ENCODE peak calls at places on chromosomes 7 and 10, in four cellular contexts. X is psoas muscle, G is ovary, D is neural progenitor cell. E is an unnamed sample.
A peak's percentile ranks its signal among the peaks of the same experiment; 100 is the strongest.

GRCh38 chr10:6045600-6046457 is 16.3 kb downstream of the IL2RA start:
- DNase-seq in X (no peak), G (no peak), D (no peak), E (no peak)

GRCh38 chr10:122044045-122044661 is 55.2 kb downstream of the TACC2 start:
- DNase-seq in X (peak; percentile 48), G (no peak), D (peak; percentile 57), E (peak; percentile 43)

GRCh38 chr7:46283852-46284251 is 362.8 kb upstream of the IGFBP3 start:
- DNase-seq in X (peak; percentile 25), G (no peak), D (no peak), E (no peak)

GRCh38 chr10:49135575-49136313 is 1.9 kb upstream of the FAM170B start:
- DNase-seq in X (no peak), G (no peak), D (no peak), E (no peak)

GRCh38 chr10:73998623-73999622 is 1.0 kb downstream of the VCL start:
- DNase-seq in X (peak; percentile 62), G (peak; percentile 71), D (peak; percentile 81), E (peak; percentile 85)

GRCh38 chr7:69365588-69366241 is 232.6 kb upstream of the AUTS2 start:
- DNase-seq in X (no peak), G (no peak), D (no peak), E (no peak)

GRCh38 chr7:45654341-45654740 is 80.2 kb downstream of the ADCY1 start:
- DNase-seq in X (no peak), G (no peak), D (no peak), E (peak; percentile 25)

GRCh38 chr7:3106353-3106752 is 62.7 kb upstream of the CARD11 start:
- DNase-seq in X (no peak), G (no peak), D (no peak), E (no peak)

GRCh38 chr7:117169907-117170306 is 153.0 kb downstream of the WNT2 start:
- DNase-seq in X (no peak), G (no peak), D (no peak), E (no peak)

GRCh38 chr7:94761451-94761850 is 105.5 kb upstream of the SGCE start:
- DNase-seq in X (no peak), G (no peak), D (no peak), E (no peak)

GRCh38 chr10:103816431-103816830 is 38.9 kb downstream of the SH3PXD2A start:
- DNase-seq in X (no peak), G (no peak), D (no peak), E (no peak)

GRCh38 chr10:133326745-133327650 is 9.7 kb downstream of the CALY start:
- DNase-seq in X (no peak), G (no peak), D (no peak), E (no peak)

GRCh38 chr10:121416071-121416470 is 182.2 kb downstream of the FGFR2 start:
- DNase-seq in X (no peak), G (no peak), D (no peak), E (no peak)

GRCh38 chr7:28748934-28749584 is 209.1 kb downstream of the TRIL start:
- DNase-seq in X (peak; percentile 63), G (no peak), D (no peak), E (no peak)

GRCh38 chr7:144820557-144820956 is 15.3 kb downstream of the TPK1 start:
- DNase-seq in X (no peak), G (no peak), D (no peak), E (no peak)

GRCh38 chr7:51249187-51249945 is 67.2 kb downstream of the COBL start:
- DNase-seq in X (no peak), G (no peak), D (no peak), E (no peak)

GRCh38 chr7:28926871-28927597 is 31.1 kb downstream of the TRIL start:
- DNase-seq in X (peak; percentile 66), G (peak; percentile 67), D (peak; percentile 90), E (peak; percentile 78)

GRCh38 chr10:44975487-44976331 is 2.9 kb downstream of the DEPP1 start:
- DNase-seq in X (no peak), G (peak; percentile 61), D (peak; percentile 42), E (peak; percentile 79)

GRCh38 chr10:57249615-57250281 is 888.7 kb upstream of the ZWINT start:
- DNase-seq in X (no peak), G (no peak), D (no peak), E (no peak)

GRCh38 chr10:28445511-28445910 is 87.4 kb upstream of the WAC start:
- DNase-seq in X (no peak), G (no peak), D (peak; percentile 41), E (no peak)

GRCh38 chr10:29736325-29737208 is 101.8 kb upstream of the SVIL start:
- DNase-seq in X (peak; percentile 75), G (peak; percentile 83), D (peak; percentile 84), E (peak; percentile 88)

GRCh38 chr7:17781491-17782215 is 158.6 kb downstream of the SNX13 start:
- DNase-seq in X (no peak), G (no peak), D (no peak), E (no peak)

GRCh38 chr10:45375716-45376231 is 1.8 kb downstream of the ALOX5 start:
- DNase-seq in X (no peak), G (no peak), D (no peak), E (no peak)

GRCh38 chr10:55629792-55630490 is 731.1 kb downstream of the ZWINT start:
- DNase-seq in X (peak; percentile 18), G (no peak), D (peak; percentile 75), E (no peak)

GRCh38 chr10:124320778-124321432 is 97.8 kb downstream of the OAT start:
- DNase-seq in X (no peak), G (no peak), D (peak; percentile 11), E (no peak)

GRCh38 chr10:99507265-99507664 is 25.5 kb upstream of the NKX2-3 start:
- DNase-seq in X (no peak), G (no peak), D (no peak), E (no peak)

GRCh38 chr10:99506416-99506815 is 26.3 kb upstream of the NKX2-3 start:
- DNase-seq in X (no peak), G (no peak), D (no peak), E (no peak)
- H3K27me3 ChIP-seq in X (peaks cover 42% of the 10 kb centered on the region), G (no peaks in the 10 kb centered on the region), D (peaks cover 100% of the 10 kb centered on the region), E (peaks cover 23% of the 10 kb centered on the region)

GRCh38 chr7:1595636-1596035 is 25.8 kb upstream of the PSMG3 start:
- DNase-seq in X (no peak), G (no peak), D (no peak), E (no peak)
- H3K27me3 ChIP-seq in X (peaks cover 46% of the 10 kb centered on the region), G (no peaks in the 10 kb centered on the region), D (no peaks in the 10 kb centered on the region), E (no peaks in the 10 kb centered on the region)

GRCh38 chr7:35529713-35530112 is 165.2 kb downstream of the HERPUD2 start:
- DNase-seq in X (no peak), G (no peak), D (no peak), E (no peak)
- H3K27me3 ChIP-seq in X (peaks cover 7% of the 10 kb centered on the region), G (no peaks in the 10 kb centered on the region), D (no peaks in the 10 kb centered on the region), E (no peaks in the 10 kb centered on the region)

GRCh38 chr7:91352091-91352490 is 87.9 kb downstream of the FZD1 start:
- DNase-seq in X (no peak), G (no peak), D (peak; percentile 60), E (no peak)
- H3K27me3 ChIP-seq in X (no peaks in the 10 kb centered on the region), G (no peaks in the 10 kb centered on the region), D (peaks cover 18% of the 10 kb centered on the region), E (no peaks in the 10 kb centered on the region)

DNA sequence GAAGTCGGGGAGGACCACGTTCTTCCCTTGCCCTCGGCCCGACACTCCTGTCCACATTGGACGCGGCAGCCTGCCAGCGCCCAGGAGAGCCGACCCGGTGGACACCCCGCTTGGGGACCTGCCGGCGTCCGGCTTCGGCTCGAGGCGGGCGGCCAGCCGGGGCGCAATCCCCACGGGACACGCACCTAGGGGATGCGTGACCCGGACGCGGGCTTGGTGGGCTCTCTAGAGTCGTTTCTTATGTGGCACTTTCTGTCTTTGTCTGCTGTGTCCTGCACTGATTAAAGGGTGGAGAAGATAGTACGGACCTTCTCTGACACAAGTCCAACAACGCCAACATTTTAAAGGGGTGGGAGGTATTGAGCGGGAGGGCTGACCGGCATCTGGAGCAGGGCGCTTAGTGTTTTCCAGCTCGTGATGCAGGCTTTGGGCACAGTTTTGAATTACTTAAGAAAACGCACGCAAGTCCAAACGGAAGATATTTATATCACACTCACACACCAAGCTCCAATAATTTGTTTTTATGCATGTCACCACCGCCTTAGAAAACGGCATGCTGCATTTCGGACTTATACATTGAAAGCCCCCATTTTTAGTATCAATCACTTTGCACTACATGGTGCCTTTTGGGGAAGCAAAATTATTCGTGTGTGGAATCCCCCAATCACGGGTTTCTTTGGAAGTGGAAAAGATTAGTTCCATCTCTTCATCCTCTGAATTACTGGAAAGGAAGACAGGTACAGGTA is 3.9 kb upstream of the SPAG6 start:
- DNase-seq in X (no peak), G (no peak), D (no peak), E (no peak)
- H3K27me3 ChIP-seq in X (peaks cover 88% of the 10 kb centered on the region), G (peaks cover 12% of the 10 kb centered on the region), D (peaks cover 100% of the 10 kb centered on the region), E (peaks cover 16% of the 10 kb centered on the region)

GRCh38 chr7:140182917-140183316 is 6.1 kb upstream of the KDM7A start:
- DNase-seq in X (no peak), G (no peak), D (no peak), E (no peak)
- H3K27me3 ChIP-seq in X (peaks cover 17% of the 10 kb centered on the region), G (no peaks in the 10 kb centered on the region), D (peaks cover 48% of the 10 kb centered on the region), E (peaks cover 15% of the 10 kb centered on the region)

GRCh38 chr7:23471090-23471859 is 984 bp upstream of the IGF2BP3 start:
- DNase-seq in X (no peak), G (no peak), D (peak; percentile 97), E (no peak)

GRCh38 chr7:23468721-23469149 is 1.6 kb downstream of the IGF2BP3 start:
- DNase-seq in X (no peak), G (no peak), D (peak; percentile 48), E (no peak)

GRCh38 chr7:23470290-23471089 is at the start of gene IGF2BP3:
- DNase-seq in X (no peak), G (no peak), D (peak; percentile 97), E (no peak)

GRCh38 chr7:23469150-23469960 is 936 bp downstream of the IGF2BP3 start:
- DNase-seq in X (no peak), G (no peak), D (peak; percentile 52), E (no peak)

DNA sequence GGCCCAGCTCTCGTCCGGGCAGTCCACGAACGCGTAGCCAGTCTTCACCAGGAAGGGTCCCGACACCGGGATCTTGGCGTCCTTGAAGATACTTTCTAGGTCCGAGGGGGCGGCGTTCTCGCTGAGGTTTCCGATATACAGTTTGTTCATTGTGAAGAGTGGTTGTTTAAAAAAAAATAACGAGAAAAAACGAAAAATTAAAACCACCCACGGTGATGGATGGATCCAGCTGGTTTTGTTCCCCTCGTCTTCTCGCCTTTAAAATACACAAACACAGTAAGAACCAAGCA is 385 bp downstream of the IGF2BP3 start:
- DNase-seq in X (no peak), G (no peak), D (peak; percentile 52), E (no peak)
- H3K27me3 ChIP-seq in X (peaks cover 99% of the 10 kb centered on the region), G (peaks cover 20% of the 10 kb centered on the region), D (no peaks in the 10 kb centered on the region), E (peaks cover 100% of the 10 kb centered on the region)

GRCh38 chr10:101569838-101570763 is 18.0 kb downstream of the POLL start:
- DNase-seq in X (peak; percentile 80), G (peak; percentile 85), D (peak; percentile 89), E (peak; percentile 81)
- H3K27me3 ChIP-seq in X (peaks cover 46% of the 10 kb centered on the region), G (peaks cover 3% of the 10 kb centered on the region), D (peaks cover 82% of the 10 kb centered on the region), E (peaks cover 60% of the 10 kb centered on the region)